ENCODE peak calls at places on chromosomes 11 and 22, in four cellular contexts. C is brain microvascular endothelial cell, B is IMR-90, L is lung. Q is an unnamed sample.

GRCh38 chr22:42901790-42902508 is 44.9 kb upstream of the ARFGAP3 start:
- DNase-seq in C (no peak), B (no peak), L (no peak), Q (no peak)

GRCh38 chr11:59944761-59945160 is 6.5 kb downstream of the OOSP1 start:
- DNase-seq in C (no peak), B (no peak), L (no peak), Q (no peak)

GRCh38 chr11:26931248-26931631 is 62.7 kb upstream of the FIBIN start:
- DNase-seq in C (no peak), B (peak; percentile 30), L (no peak), Q (peak; percentile 76)

GRCh38 chr22:24402460-24403192 is 24.8 kb upstream of the ADORA2A start:
- DNase-seq in C (peak; percentile 91), B (peak; percentile 94), L (peak; percentile 84), Q (peak; percentile 92)

GRCh38 chr11:119774180-119774763 is 45.3 kb upstream of the NECTIN1 start:
- DNase-seq in C (no peak), B (peak; percentile 13), L (no peak), Q (no peak)

GRCh38 chr22:37519268-37520195 is at the start of gene CARD10:
- DNase-seq in C (no peak), B (no peak), L (no peak), Q (no peak)

GRCh38 chr11:125418396-125418795 is 77.7 kb downstream of the FEZ1 start:
- DNase-seq in C (no peak), B (no peak), L (no peak), Q (no peak)

GRCh38 chr11:104892723-104893511 is 5.3 kb downstream of the CASP12 start:
- DNase-seq in C (peak; percentile 69), B (peak; percentile 75), L (no peak), Q (peak; percentile 55)

GRCh38 chr11:20388096-20389055 is 860 bp downstream of the PRMT3 start:
- DNase-seq in C (no peak), B (no peak), L (no peak), Q (peak; percentile 52)

GRCh38 chr11:15038963-15039362 is 34.4 kb upstream of the CALCB start:
- DNase-seq in C (no peak), B (peak; percentile 15), L (no peak), Q (peak; percentile 52)

GRCh38 chr11:11985954-11986949 is 22.2 kb downstream of the DKK3 start:
- DNase-seq in C (no peak), B (no peak), L (no peak), Q (no peak)

GRCh38 chr22:41380993-41381328 is 781 bp upstream of the TEF start:
- DNase-seq in C (peak; percentile 67), B (peak; percentile 94), L (peak; percentile 85), Q (peak; percentile 95)

GRCh38 chr11:82960000-82960778 is 58.7 kb downstream of the DDIAS start:
- DNase-seq in C (no peak), B (no peak), L (no peak), Q (no peak)

GRCh38 chr11:64044730-64045386 is 9.1 kb downstream of the FLRT1 start:
- DNase-seq in C (no peak), B (no peak), L (no peak), Q (peak; percentile 46)

GRCh38 chr11:59173964-59174663 is 2.2 kb downstream of the DTX4 start:
- DNase-seq in C (no peak), B (peak; percentile 59), L (peak; percentile 85), Q (peak; percentile 25)

GRCh38 chr22:40156001-40156516 is 21.7 kb upstream of the TNRC6B start:
- DNase-seq in C (peak; percentile 60), B (peak; percentile 85), L (peak; percentile 55), Q (peak; percentile 63)

GRCh38 chr11:76615950-76616349 is 54.6 kb downstream of the LRRC32 start:
- DNase-seq in C (peak; percentile 53), B (peak; percentile 38), L (no peak), Q (no peak)

GRCh38 chr11:73200256-73200655 is 17.8 kb upstream of the P2RY2 start:
- DNase-seq in C (no peak), B (no peak), L (no peak), Q (no peak)

GRCh38 chr22:31233001-31233400 is 20.9 kb downstream of the LIMK2 start:
- DNase-seq in C (no peak), B (no peak), L (no peak), Q (no peak)

GRCh38 chr22:40056163-40056958 is 61.6 kb downstream of the FAM83F start:
- DNase-seq in C (no peak), B (no peak), L (no peak), Q (no peak)

GRCh38 chr11:85180528-85180927 is 446.6 kb downstream of the DLG2 start:
- DNase-seq in C (no peak), B (no peak), L (no peak), Q (no peak)

GRCh38 chr11:35746356-35747153 is 84.0 kb downstream of the TRIM44 start:
- DNase-seq in C (no peak), B (peak; percentile 41), L (no peak), Q (no peak)

GRCh38 chr11:111097191-111097590 is 148.3 kb upstream of the POU2AF2 start:
- DNase-seq in C (no peak), B (peak; percentile 62), L (peak; percentile 46), Q (peak; percentile 26)

GRCh38 chr11:17019231-17019630 is 5.0 kb upstream of the PLEKHA7 start:
- DNase-seq in C (no peak), B (no peak), L (no peak), Q (no peak)

GRCh38 chr11:75631086-75631694 is 37.6 kb downstream of the MAP6 start:
- DNase-seq in C (no peak), B (peak; percentile 24), L (no peak), Q (no peak)

GRCh38 chr22:46996595-46997310 is 234.3 kb downstream of the TBC1D22A start:
- DNase-seq in C (no peak), B (no peak), L (no peak), Q (no peak)

GRCh38 chr11:73787051-73787642 is 527 bp upstream of the MRPL48 start:
- DNase-seq in C (no peak), B (no peak), L (no peak), Q (no peak)

DNA sequence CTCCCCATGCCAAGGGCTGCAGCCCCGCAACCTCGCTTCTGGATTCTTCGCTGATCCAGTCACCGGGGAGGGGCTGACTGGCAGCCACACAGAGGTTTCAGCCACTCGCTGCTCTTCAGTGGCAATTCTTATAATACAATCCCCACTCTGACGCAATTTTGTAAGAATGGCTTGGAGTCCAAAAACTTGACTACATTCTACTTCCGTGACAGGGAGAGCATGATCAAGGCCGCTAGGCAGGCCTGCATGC is 14.9 kb downstream of the PPM1F start:
- DNase-seq in C (no peak), B (peak; percentile 94), L (peak; percentile 81), Q (peak; percentile 97)
- H3K4me3 ChIP-seq in C (peak overlapping the region; percentile 65), B (peak overlapping the region; percentile 4), L (no peak overlapping the region), Q (peak overlapping the region; percentile 47)

DNA sequence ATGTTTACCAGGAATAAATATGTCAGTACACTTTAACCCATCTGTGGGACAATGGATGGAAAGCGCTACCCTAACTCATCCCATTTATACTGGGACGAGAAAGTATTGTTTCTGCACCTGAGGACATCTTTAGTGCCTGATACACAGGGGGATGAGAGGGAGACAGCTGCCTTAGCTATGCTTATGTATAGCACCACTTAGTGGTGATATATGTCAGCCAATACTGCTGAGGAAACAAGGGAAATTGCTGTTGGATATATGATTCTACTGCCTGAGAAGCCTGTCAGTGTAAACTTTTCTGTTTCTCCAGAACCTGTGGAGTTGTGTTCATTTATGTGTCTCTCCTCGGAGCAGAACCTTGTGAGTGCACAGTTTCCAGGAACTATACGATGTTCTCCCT is 13.3 kb upstream of the CEP295 start:
- DNase-seq in C (peak; percentile 16), B (peak; percentile 21), L (no peak), Q (peak; percentile 8)
- TF ChIP-seq CTCF in C (peak; percentile 65), B (peak; percentile 29), L (no peak), Q (peak; percentile 31)

GRCh38 chr11:61756452-61757212 is 4.2 kb downstream of the MYRF start:
- DNase-seq in C (peak; percentile 48), B (peak; percentile 50), L (no peak), Q (peak; percentile 29)
- H3K4me3 ChIP-seq in C (no peak overlapping the region), B (no peak overlapping the region), L (no peak overlapping the region), Q (no peak overlapping the region)

DNA sequence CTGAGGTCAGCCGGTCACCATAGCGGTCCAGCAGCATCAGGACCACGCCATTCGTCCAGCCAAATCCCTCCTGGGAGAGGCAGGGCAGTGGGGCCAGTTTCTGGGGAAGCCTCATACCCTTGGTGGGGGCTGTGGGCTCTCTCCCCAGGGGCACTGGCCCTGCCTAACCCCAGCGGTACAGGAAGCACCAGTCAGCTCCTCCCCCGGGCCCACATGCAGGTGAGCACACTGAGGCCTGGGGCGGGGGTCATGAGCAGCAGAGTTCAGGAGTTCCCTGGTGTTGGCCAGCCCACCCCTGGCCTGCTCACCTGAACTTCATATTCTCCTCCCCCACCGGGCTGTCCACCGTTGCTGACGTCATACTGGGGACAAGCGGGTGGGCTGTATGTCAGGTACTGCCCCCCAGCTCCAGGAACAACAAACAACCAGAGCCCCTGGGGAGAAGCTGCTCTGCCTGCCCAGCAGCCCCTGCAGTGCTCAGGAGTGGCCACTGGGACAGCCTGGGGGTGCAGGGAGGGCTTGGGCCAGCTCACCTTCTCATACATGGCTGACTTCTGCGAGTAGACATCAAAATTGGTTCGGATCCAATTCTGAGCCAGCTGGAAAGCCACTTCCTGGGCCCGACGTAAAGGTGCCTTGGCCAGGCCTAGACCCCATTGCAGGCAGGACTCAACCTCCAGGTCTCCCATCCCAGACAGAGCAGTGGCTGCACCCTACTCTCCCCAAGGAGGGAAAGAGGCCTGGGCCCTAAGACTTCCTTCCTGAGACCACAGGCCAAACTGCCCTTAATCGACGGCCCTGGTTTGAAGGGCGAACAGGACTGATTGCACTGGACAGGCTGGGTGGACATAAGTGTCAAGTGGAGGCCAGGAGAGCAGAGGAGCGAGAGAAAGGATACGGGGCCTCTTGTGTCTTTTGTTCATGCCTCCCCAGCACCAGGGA is 20.8 kb downstream of the TREH start:
- DNase-seq in C (no peak), B (no peak), L (no peak), Q (peak; percentile 38)
- TF ChIP-seq CTCF in C (peak; percentile 61), B (peak; percentile 11), L (no peak), Q (no peak)

GRCh38 chr22:32801001-32801435 is 487 bp upstream of the TIMP3 start:
- DNase-seq in C (no peak), B (no peak), L (no peak), Q (no peak)
- H3K4me3 ChIP-seq in C (peak overlapping the region; percentile 85), B (peak overlapping the region; percentile 32), L (peak overlapping the region; percentile 30), Q (peak overlapping the region; percentile 97)

GRCh38 chr11:45815747-45816146 is 10.8 kb downstream of the SLC35C1 start:
- DNase-seq in C (peak; percentile 28), B (peak; percentile 18), L (no peak), Q (peak; percentile 33)
- TF ChIP-seq CTCF in C (no peak), B (peak; percentile 5), L (no peak), Q (no peak)

DNA sequence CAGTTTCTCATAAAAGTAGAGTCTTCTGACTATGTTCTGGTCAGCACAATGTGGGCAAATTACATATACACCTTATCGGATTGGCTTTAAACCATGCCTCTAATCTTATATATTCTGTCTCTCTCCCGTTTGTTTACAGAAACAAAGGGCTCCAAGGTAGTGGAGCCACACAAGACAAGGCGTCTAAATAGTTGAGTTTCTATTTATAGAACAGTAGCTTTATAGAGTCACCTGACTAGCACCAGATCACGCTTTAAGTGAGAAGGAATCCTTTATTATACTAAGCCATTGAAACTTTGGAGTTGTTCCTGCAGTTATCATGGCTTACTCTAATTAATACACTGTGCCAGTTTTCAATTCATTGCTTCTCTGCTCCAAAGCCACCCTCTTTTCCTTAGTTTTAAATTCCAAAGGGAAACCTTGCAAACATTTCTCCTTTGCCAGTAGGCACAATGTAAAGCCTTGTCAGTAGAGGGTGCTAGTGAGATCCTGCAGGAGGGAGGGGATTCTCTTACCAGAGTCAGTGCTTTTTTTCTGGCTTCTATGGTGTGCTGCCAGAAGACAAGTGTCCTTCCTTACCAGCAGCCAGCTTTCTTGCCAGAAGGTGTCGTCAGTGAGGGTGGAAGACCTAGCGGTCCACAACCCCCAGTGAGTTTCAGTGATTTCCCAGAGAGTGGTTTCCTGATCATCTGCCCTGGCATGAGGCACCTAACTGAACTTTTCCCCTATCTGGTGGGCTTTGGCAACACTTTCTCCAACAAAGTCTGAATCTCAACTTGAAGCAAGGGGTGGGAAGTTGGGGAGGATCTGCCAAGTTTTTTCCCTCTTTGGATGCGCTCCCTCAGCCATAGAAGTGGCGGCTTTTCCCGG is 71.7 kb downstream of the RAB38 start:
- DNase-seq in C (peak; percentile 69), B (peak; percentile 58), L (peak; percentile 62), Q (peak; percentile 7)
- H3K4me3 ChIP-seq in C (no peak overlapping the region), B (no peak overlapping the region), L (no peak overlapping the region), Q (no peak overlapping the region)

Q was measured in foreskin fibroblast.